ENCODE peak calls at places on chromosomes 1 and 21, in four cellular contexts. One of them, this sample, is unnamed.

GRCh38 chr1:211526101-211526500 is 34.1 kb upstream of the RD3 start:
- DNase-seq in tibial artery: no peak
- DNase-seq in suprapubic skin: no peak
- DNase-seq in lower lobe of right lung: no peak
- DNase-seq in this sample: no peak

GRCh38 chr1:45359882-45360513 is 19.8 kb upstream of the MUTYH start:
- DNase-seq in lower lobe of right lung: no peak
- DNase-seq in suprapubic skin: no peak
- DNase-seq in tibial artery: peak; percentile 78
- DNase-seq in this sample: peak; percentile 69

GRCh38 chr1:91891486-91891885 is 5.5 kb upstream of the TGFBR3 start:
- DNase-seq in suprapubic skin: no peak
- DNase-seq in lower lobe of right lung: no peak
- DNase-seq in tibial artery: no peak
- DNase-seq in this sample: no peak

GRCh38 chr1:204075116-204075636 is 2.3 kb downstream of the SOX13 start:
- DNase-seq in tibial artery: peak; percentile 77
- DNase-seq in lower lobe of right lung: no peak
- DNase-seq in suprapubic skin: no peak
- DNase-seq in this sample: no peak

GRCh38 chr1:20698195-20698910 is 19.5 kb downstream of the KIF17 start:
- DNase-seq in suprapubic skin: no peak
- DNase-seq in lower lobe of right lung: no peak
- DNase-seq in tibial artery: no peak
- DNase-seq in this sample: peak; percentile 21

GRCh38 chr21:38751379-38752050 is 54.2 kb upstream of the ETS2 start:
- DNase-seq in suprapubic skin: peak; percentile 71
- DNase-seq in lower lobe of right lung: peak; percentile 81
- DNase-seq in tibial artery: peak; percentile 93
- DNase-seq in this sample: peak; percentile 83

GRCh38 chr21:28215214-28215954 is 777.3 kb downstream of the LTN1 start:
- DNase-seq in tibial artery: no peak
- DNase-seq in lower lobe of right lung: no peak
- DNase-seq in suprapubic skin: no peak
- DNase-seq in this sample: peak; percentile 69

GRCh38 chr1:234724517-234725176 is 114.7 kb upstream of the IRF2BP2 start:
- DNase-seq in lower lobe of right lung: peak; percentile 78
- DNase-seq in suprapubic skin: peak; percentile 91
- DNase-seq in tibial artery: peak; percentile 93
- DNase-seq in this sample: no peak

GRCh38 chr1:27403065-27403726 is 10.8 kb downstream of the GPR3 start:
- DNase-seq in suprapubic skin: peak; percentile 90
- DNase-seq in lower lobe of right lung: no peak
- DNase-seq in tibial artery: peak; percentile 91
- DNase-seq in this sample: no peak

GRCh38 chr1:98439471-98439870 is 222.1 kb upstream of the SNX7 start:
- DNase-seq in suprapubic skin: no peak
- DNase-seq in tibial artery: no peak
- DNase-seq in lower lobe of right lung: no peak
- DNase-seq in this sample: no peak

GRCh38 chr1:59108481-59109317 is 188.2 kb upstream of the FGGY start:
- DNase-seq in tibial artery: no peak
- DNase-seq in lower lobe of right lung: no peak
- DNase-seq in suprapubic skin: no peak
- DNase-seq in this sample: no peak

GRCh38 chr1:162056043-162056442 is 13.4 kb upstream of the NOS1AP start:
- DNase-seq in tibial artery: peak; percentile 68
- DNase-seq in suprapubic skin: no peak
- DNase-seq in lower lobe of right lung: peak; percentile 61
- DNase-seq in this sample: peak; percentile 78

GRCh38 chr1:22141948-22142314 is 966 bp downstream of the WNT4 start:
- DNase-seq in suprapubic skin: no peak
- DNase-seq in tibial artery: no peak
- DNase-seq in lower lobe of right lung: no peak
- DNase-seq in this sample: no peak

GRCh38 chr1:55898191-55898590 is 681.2 kb downstream of the PLPP3 start:
- DNase-seq in tibial artery: no peak
- DNase-seq in suprapubic skin: no peak
- DNase-seq in lower lobe of right lung: no peak
- DNase-seq in this sample: peak; percentile 15

GRCh38 chr1:11498956-11499824 is 20.2 kb downstream of the DISP3 start:
- DNase-seq in suprapubic skin: no peak
- DNase-seq in lower lobe of right lung: no peak
- DNase-seq in tibial artery: peak; percentile 42
- DNase-seq in this sample: no peak

GRCh38 chr21:28779914-28780313 is 212.8 kb downstream of the LTN1 start:
- DNase-seq in suprapubic skin: no peak
- DNase-seq in tibial artery: no peak
- DNase-seq in lower lobe of right lung: no peak
- DNase-seq in this sample: no peak

GRCh38 chr1:109214695-109215623 is 1.2 kb downstream of the SARS1 start:
- DNase-seq in tibial artery: peak; percentile 80
- DNase-seq in lower lobe of right lung: no peak
- DNase-seq in suprapubic skin: no peak
- DNase-seq in this sample: peak; percentile 79

GRCh38 chr1:32071758-32072621 is 749 bp upstream of the TMEM39B start:
- DNase-seq in lower lobe of right lung: no peak
- DNase-seq in suprapubic skin: no peak
- DNase-seq in tibial artery: no peak
- DNase-seq in this sample: peak; percentile 64

GRCh38 chr1:32072622-32073386 is at the start of gene TMEM39B:
- DNase-seq in suprapubic skin: peak; percentile 95
- DNase-seq in tibial artery: peak; percentile 97
- DNase-seq in lower lobe of right lung: peak; percentile 98
- DNase-seq in this sample: peak; percentile 92

GRCh38 chr1:32074841-32075240 is 2.1 kb downstream of the TMEM39B start:
- DNase-seq in lower lobe of right lung: no peak
- DNase-seq in suprapubic skin: no peak
- DNase-seq in tibial artery: no peak
- DNase-seq in this sample: no peak

GRCh38 chr1:32077451-32077850 is 4.7 kb downstream of the TMEM39B start:
- DNase-seq in tibial artery: no peak
- DNase-seq in lower lobe of right lung: no peak
- DNase-seq in suprapubic skin: no peak
- DNase-seq in this sample: no peak

GRCh38 chr1:32073387-32074229 is 869 bp downstream of the TMEM39B start:
- DNase-seq in tibial artery: no peak
- DNase-seq in lower lobe of right lung: no peak
- DNase-seq in suprapubic skin: no peak
- DNase-seq in this sample: no peak
- TF ChIP-seq CTCF in tibial artery: no peak
- TF ChIP-seq CTCF in lower lobe of right lung: no peak
- TF ChIP-seq CTCF in suprapubic skin: peak; percentile 17
- TF ChIP-seq CTCF in this sample: peak; percentile 48

GRCh38 chr1:228465571-228466146 is 21.5 kb upstream of the RNF187 start:
- DNase-seq in lower lobe of right lung: no peak
- DNase-seq in suprapubic skin: no peak
- DNase-seq in tibial artery: no peak
- DNase-seq in this sample: no peak

GRCh38 chr1:228463559-228464455 is 23.4 kb upstream of the RNF187 start:
- DNase-seq in suprapubic skin: no peak
- DNase-seq in tibial artery: no peak
- DNase-seq in lower lobe of right lung: no peak
- DNase-seq in this sample: no peak

GRCh38 chr1:228463009-228463558 is 24.1 kb upstream of the RNF187 start:
- DNase-seq in tibial artery: no peak
- DNase-seq in suprapubic skin: no peak
- DNase-seq in lower lobe of right lung: no peak
- DNase-seq in this sample: no peak

GRCh38 chr1:228464487-228464983 is 22.6 kb upstream of the RNF187 start:
- DNase-seq in lower lobe of right lung: peak; percentile 65
- DNase-seq in suprapubic skin: peak; percentile 76
- DNase-seq in tibial artery: no peak
- DNase-seq in this sample: peak; percentile 84

DNA sequence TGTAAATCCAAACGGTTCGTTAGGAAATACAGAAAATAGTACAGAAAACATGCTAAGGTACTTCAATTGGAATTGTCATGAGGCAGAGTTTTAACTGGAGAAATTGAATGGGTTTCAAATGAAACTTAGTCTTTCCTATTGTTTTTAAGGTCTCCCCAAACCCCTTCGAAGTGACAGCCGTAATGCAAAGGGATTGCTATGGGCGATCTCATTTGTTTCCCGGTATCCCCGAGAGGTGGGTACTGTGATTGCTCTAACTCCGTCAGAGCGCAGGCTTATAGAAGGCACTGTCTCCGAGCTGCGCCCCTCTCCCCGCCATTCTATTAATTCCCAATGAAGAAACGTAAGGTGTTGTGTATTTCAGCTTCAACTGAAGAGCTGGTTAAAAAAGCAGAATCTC is 22.0 kb upstream of the RNF187 start:
- DNase-seq in lower lobe of right lung: no peak
- DNase-seq in suprapubic skin: no peak
- DNase-seq in tibial artery: no peak
- DNase-seq in this sample: no peak
- H3K4me3 ChIP-seq in lower lobe of right lung: peak overlapping the region; percentile 25
- H3K4me3 ChIP-seq in suprapubic skin: no peak overlapping the region
- H3K4me3 ChIP-seq in tibial artery: no peak overlapping the region
- H3K4me3 ChIP-seq in this sample: peak overlapping the region; percentile 52

GRCh38 chr1:167755568-167756145 is 33.9 kb downstream of the MPZL1 start:
- DNase-seq in suprapubic skin: no peak
- DNase-seq in tibial artery: no peak
- DNase-seq in lower lobe of right lung: no peak
- DNase-seq in this sample: no peak
- TF ChIP-seq CTCF in suprapubic skin: no peak
- TF ChIP-seq CTCF in tibial artery: no peak
- TF ChIP-seq CTCF in lower lobe of right lung: no peak
- TF ChIP-seq CTCF in this sample: no peak

GRCh38 chr1:150971583-150972416 is 2.8 kb downstream of the CERS2 start:
- DNase-seq in lower lobe of right lung: no peak
- DNase-seq in suprapubic skin: no peak
- DNase-seq in tibial artery: no peak
- DNase-seq in this sample: no peak
- H3K4me3 ChIP-seq in lower lobe of right lung: peak overlapping the region; percentile 89
- H3K4me3 ChIP-seq in suprapubic skin: peak overlapping the region; percentile 69
- H3K4me3 ChIP-seq in tibial artery: peak overlapping the region; percentile 81
- H3K4me3 ChIP-seq in this sample: peak overlapping the region; percentile 17

GRCh38 chr1:165006843-165007242 is 349.7 kb downstream of the LMX1A start:
- DNase-seq in lower lobe of right lung: no peak
- DNase-seq in suprapubic skin: no peak
- DNase-seq in tibial artery: no peak
- DNase-seq in this sample: no peak
- TF ChIP-seq CTCF in lower lobe of right lung: no peak
- TF ChIP-seq CTCF in suprapubic skin: no peak
- TF ChIP-seq CTCF in tibial artery: no peak
- TF ChIP-seq CTCF in this sample: no peak

GRCh38 chr1:16922466-16922865 is 735 bp downstream of the CROCC start:
- DNase-seq in suprapubic skin: no peak
- DNase-seq in tibial artery: no peak
- DNase-seq in lower lobe of right lung: peak; percentile 25
- DNase-seq in this sample: no peak
- H3K4me3 ChIP-seq in suprapubic skin: no peak overlapping the region
- H3K4me3 ChIP-seq in tibial artery: no peak overlapping the region
- H3K4me3 ChIP-seq in lower lobe of right lung: no peak overlapping the region
- H3K4me3 ChIP-seq in this sample: no peak overlapping the region

DNA sequence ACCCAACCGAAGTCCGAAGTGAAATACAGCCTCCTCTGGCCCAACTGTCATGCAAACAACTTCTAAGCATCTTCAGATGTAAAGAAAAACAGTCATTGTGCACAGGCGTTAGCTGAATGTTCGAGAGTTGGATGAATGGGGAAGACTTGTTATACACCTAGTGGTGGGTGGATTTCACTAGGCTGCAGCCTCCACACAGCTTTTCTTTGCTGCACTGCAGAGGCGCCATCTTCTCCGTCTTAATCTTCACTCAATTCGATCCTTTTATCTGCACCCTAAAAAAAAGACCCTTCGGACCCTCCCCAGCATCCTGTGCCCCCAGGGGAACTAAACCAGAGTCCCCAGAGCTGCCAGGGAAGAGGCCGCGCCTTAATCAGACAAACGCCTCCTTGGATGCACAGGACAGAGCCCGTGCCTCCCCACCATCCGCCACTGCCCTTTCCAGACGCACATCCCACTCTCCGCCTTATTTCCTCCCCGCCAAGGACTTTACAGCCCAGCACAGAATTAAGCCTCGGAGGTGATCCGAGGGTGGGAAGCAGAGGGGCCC is 1.4 kb downstream of the APP start:
- DNase-seq in tibial artery: peak; percentile 68
- DNase-seq in lower lobe of right lung: no peak
- DNase-seq in suprapubic skin: peak; percentile 62
- DNase-seq in this sample: peak; percentile 67
- TF ChIP-seq CTCF in tibial artery: peak; percentile 35
- TF ChIP-seq CTCF in lower lobe of right lung: peak; percentile 22
- TF ChIP-seq CTCF in suprapubic skin: no peak
- TF ChIP-seq CTCF in this sample: peak; percentile 71

GRCh38 chr21:42746240-42746592 is 92.8 kb downstream of the PDE9A start:
- DNase-seq in tibial artery: peak; percentile 50
- DNase-seq in lower lobe of right lung: no peak
- DNase-seq in suprapubic skin: no peak
- DNase-seq in this sample: no peak
- H3K4me3 ChIP-seq in tibial artery: no peak overlapping the region
- H3K4me3 ChIP-seq in lower lobe of right lung: no peak overlapping the region
- H3K4me3 ChIP-seq in suprapubic skin: no peak overlapping the region
- H3K4me3 ChIP-seq in this sample: no peak overlapping the region